ENCODE peak calls at places on chromosomes 7 and 10, in five cellular contexts. One of them, this sample, is unnamed.

GRCh38 chr7:127612263-127612662 is 5.7 kb downstream of the PAX4 start:
- DNase-seq in posterior cingulate gyrus: no peak
- DNase-seq in hepatocyte: no peak
- DNase-seq in H7: no peak
- DNase-seq in NCI-H345: no peak
- DNase-seq in this sample: no peak

GRCh38 chr10:132479024-132479602 is 58.5 kb upstream of the INPP5A start:
- DNase-seq in posterior cingulate gyrus: peak
- DNase-seq in hepatocyte: no peak
- DNase-seq in H7: no peak
- DNase-seq in NCI-H345: no peak
- DNase-seq in this sample: peak

GRCh38 chr10:113522460-113522859 is 30.4 kb upstream of the HABP2 start:
- DNase-seq in posterior cingulate gyrus: no peak
- DNase-seq in hepatocyte: no peak
- DNase-seq in H7: no peak
- DNase-seq in NCI-H345: no peak
- DNase-seq in this sample: no peak

GRCh38 chr7:74598558-74598957 is 59.0 kb upstream of the GTF2I start:
- DNase-seq in posterior cingulate gyrus: no peak
- DNase-seq in hepatocyte: no peak
- DNase-seq in H7: no peak
- DNase-seq in NCI-H345: no peak
- DNase-seq in this sample: peak

GRCh38 chr10:11560076-11560709 is 51.3 kb downstream of the USP6NL start:
- DNase-seq in posterior cingulate gyrus: no peak
- DNase-seq in hepatocyte: peak
- DNase-seq in H7: no peak
- DNase-seq in NCI-H345: no peak
- DNase-seq in this sample: no peak

GRCh38 chr7:5603193-5604140 is 178.0 kb downstream of the RNF216 start:
- DNase-seq in posterior cingulate gyrus: no peak
- DNase-seq in hepatocyte: no peak
- DNase-seq in H7: no peak
- DNase-seq in NCI-H345: no peak
- DNase-seq in this sample: peak

GRCh38 chr10:37860494-37861190 is 3.2 kb upstream of the ZNF248 start:
- DNase-seq in posterior cingulate gyrus: no peak
- DNase-seq in hepatocyte: no peak
- DNase-seq in H7: no peak
- DNase-seq in NCI-H345: no peak
- DNase-seq in this sample: no peak

GRCh38 chr7:104625956-104626355 is 297.6 kb downstream of the LHFPL3 start:
- DNase-seq in posterior cingulate gyrus: no peak
- DNase-seq in hepatocyte: no peak
- DNase-seq in H7: no peak
- DNase-seq in NCI-H345: no peak
- DNase-seq in this sample: no peak

GRCh38 chr7:128167316-128167691 is 73.8 kb upstream of the LEP start:
- DNase-seq in posterior cingulate gyrus: peak
- DNase-seq in hepatocyte: peak
- DNase-seq in H7: peak
- DNase-seq in NCI-H345: peak
- DNase-seq in this sample: peak

GRCh38 chr10:92799591-92799990 is 48.7 kb upstream of the EXOC6 start:
- DNase-seq in posterior cingulate gyrus: no peak
- DNase-seq in hepatocyte: no peak
- DNase-seq in H7: no peak
- DNase-seq in NCI-H345: no peak
- DNase-seq in this sample: no peak

GRCh38 chr7:16814987-16815386 is 10.2 kb upstream of the AGR2 start:
- DNase-seq in posterior cingulate gyrus: no peak
- DNase-seq in hepatocyte: no peak
- DNase-seq in H7: no peak
- DNase-seq in NCI-H345: no peak
- DNase-seq in this sample: no peak

GRCh38 chr10:133475821-133476640 is 22.3 kb downstream of the SCART1 start:
- DNase-seq in posterior cingulate gyrus: peak
- DNase-seq in hepatocyte: no peak
- DNase-seq in H7: peak
- DNase-seq in NCI-H345: no peak
- DNase-seq in this sample: peak

GRCh38 chr7:150388709-150389531 is 9.8 kb downstream of the ZNF775 start:
- DNase-seq in posterior cingulate gyrus: peak
- DNase-seq in hepatocyte: peak
- DNase-seq in H7: no peak
- DNase-seq in NCI-H345: no peak
- DNase-seq in this sample: peak

GRCh38 chr7:130489140-130489967 is 2.5 kb upstream of the MEST start:
- DNase-seq in posterior cingulate gyrus: no peak
- DNase-seq in hepatocyte: peak
- DNase-seq in H7: peak
- DNase-seq in NCI-H345: no peak
- DNase-seq in this sample: peak

GRCh38 chr10:43862756-43863155 is 214.1 kb upstream of the ZNF32 start:
- DNase-seq in posterior cingulate gyrus: no peak
- DNase-seq in hepatocyte: no peak
- DNase-seq in H7: no peak
- DNase-seq in NCI-H345: no peak
- DNase-seq in this sample: no peak

GRCh38 chr7:140074780-140075179 is 12.0 kb upstream of the PARP12 start:
- DNase-seq in posterior cingulate gyrus: no peak
- DNase-seq in hepatocyte: no peak
- DNase-seq in H7: no peak
- DNase-seq in NCI-H345: no peak
- DNase-seq in this sample: no peak

GRCh38 chr10:78457804-78458483 is 424.3 kb downstream of the RPS24 start:
- DNase-seq in posterior cingulate gyrus: no peak
- DNase-seq in hepatocyte: no peak
- DNase-seq in H7: no peak
- DNase-seq in NCI-H345: peak
- DNase-seq in this sample: no peak

GRCh38 chr7:142797799-142798377 is 27.1 kb downstream of the PRSS2 start:
- DNase-seq in posterior cingulate gyrus: no peak
- DNase-seq in hepatocyte: no peak
- DNase-seq in H7: peak
- DNase-seq in NCI-H345: no peak
- DNase-seq in this sample: peak

GRCh38 chr10:16809074-16809718 is 8.0 kb downstream of the RSU1 start:
- DNase-seq in posterior cingulate gyrus: no peak
- DNase-seq in hepatocyte: peak
- DNase-seq in H7: peak
- DNase-seq in NCI-H345: peak
- DNase-seq in this sample: peak

GRCh38 chr10:108358912-108359311 is 1194.4 kb upstream of the SORCS1 start:
- DNase-seq in posterior cingulate gyrus: no peak
- DNase-seq in hepatocyte: peak
- DNase-seq in H7: no peak
- DNase-seq in NCI-H345: no peak
- DNase-seq in this sample: no peak

GRCh38 chr7:80078159-80078731 is 56.4 kb upstream of the GNAI1 start:
- DNase-seq in posterior cingulate gyrus: no peak
- DNase-seq in hepatocyte: no peak
- DNase-seq in H7: no peak
- DNase-seq in NCI-H345: peak
- DNase-seq in this sample: no peak

GRCh38 chr7:3922175-3922635 is 621.2 kb downstream of the SDK1 start:
- DNase-seq in posterior cingulate gyrus: peak
- DNase-seq in hepatocyte: peak
- DNase-seq in H7: peak
- DNase-seq in NCI-H345: peak
- DNase-seq in this sample: peak

GRCh38 chr7:144975882-144976281 is 140.0 kb upstream of the TPK1 start:
- DNase-seq in posterior cingulate gyrus: no peak
- DNase-seq in hepatocyte: no peak
- DNase-seq in H7: no peak
- DNase-seq in NCI-H345: no peak
- DNase-seq in this sample: no peak

GRCh38 chr7:111011500-111011899 is 79.4 kb upstream of the LRRN3 start:
- DNase-seq in posterior cingulate gyrus: no peak
- DNase-seq in hepatocyte: no peak
- DNase-seq in H7: no peak
- DNase-seq in NCI-H345: no peak
- DNase-seq in this sample: no peak

GRCh38 chr7:106947244-106947728 is 82.2 kb downstream of the PIK3CG start:
- DNase-seq in posterior cingulate gyrus: no peak
- DNase-seq in hepatocyte: peak
- DNase-seq in H7: peak
- DNase-seq in NCI-H345: peak
- DNase-seq in this sample: peak

GRCh38 chr7:69790915-69791473 is 192.7 kb downstream of the AUTS2 start:
- DNase-seq in posterior cingulate gyrus: no peak
- DNase-seq in hepatocyte: no peak
- DNase-seq in H7: no peak
- DNase-seq in NCI-H345: no peak
- DNase-seq in this sample: no peak

GRCh38 chr10:70479161-70479531 is 579 bp downstream of the PALD1 start:
- DNase-seq in posterior cingulate gyrus: no peak
- DNase-seq in hepatocyte: no peak
- DNase-seq in H7: peak
- DNase-seq in NCI-H345: no peak
- DNase-seq in this sample: peak

This sample was measured in osteoblast.